ENCODE peak calls at places on chromosomes 6 and 20, in five cellular contexts. P is hepatocyte, R is PC-3, K is Karpas-422, Z is fibroblast of lung. W is an unnamed sample.

GRCh38 chr6:133512410-133513016 is 271.4 kb downstream of the EYA4 start:
- DNase-seq in P (peak), R (peak), K (peak), Z (peak), W (peak)

GRCh38 chr20:61719691-61720347 is 345.9 kb downstream of the TAF4 start:
- DNase-seq in P (no peak), R (no peak), K (no peak), Z (peak), W (no peak)

GRCh38 chr20:23651117-23651516 is 13.4 kb upstream of the CST3 start:
- DNase-seq in P (no peak), R (no peak), K (no peak), Z (no peak), W (no peak)

GRCh38 chr6:52420668-52421358 is 671 bp downstream of the EFHC1 start:
- DNase-seq in P (peak), R (peak), K (no peak), Z (peak), W (peak)

GRCh38 chr6:6320901-6321300 is 439 bp upstream of the F13A1 start:
- DNase-seq in P (no peak), R (peak), K (no peak), Z (no peak), W (peak)

GRCh38 chr6:36724514-36725385 is 27.1 kb downstream of the RAB44 start:
- DNase-seq in P (peak), R (peak), K (peak), Z (peak), W (peak)

GRCh38 chr6:83193747-83194582 is 808 bp downstream of the RWDD2A start:
- DNase-seq in P (peak), R (peak), K (no peak), Z (peak), W (peak)

GRCh38 chr6:64325093-64325492 is 689.5 kb downstream of the PHF3 start:
- DNase-seq in P (no peak), R (no peak), K (no peak), Z (no peak), W (no peak)

GRCh38 chr6:149855040-149855654 is 9.0 kb downstream of the LRP11 start:
- DNase-seq in P (peak), R (peak), K (no peak), Z (peak), W (peak)

GRCh38 chr6:124758663-124759062 is 203.6 kb upstream of the RNF217 start:
- DNase-seq in P (no peak), R (no peak), K (no peak), Z (no peak), W (no peak)

GRCh38 chr20:4244700-4245485 is 229.5 kb upstream of the RNF24 start:
- DNase-seq in P (peak), R (no peak), K (no peak), Z (peak), W (no peak)

GRCh38 chr6:170160031-170160627 is 130.7 kb downstream of the DLL1 start:
- DNase-seq in P (no peak), R (no peak), K (peak), Z (no peak), W (no peak)

GRCh38 chr6:132648356-132648755 is 10.6 kb downstream of the TAAR1 start:
- DNase-seq in P (no peak), R (peak), K (no peak), Z (peak), W (peak)

GRCh38 chr6:85464260-85464644 is 14.4 kb downstream of the NT5E start:
- DNase-seq in P (no peak), R (peak), K (no peak), Z (peak), W (peak)

GRCh38 chr6:155330133-155330734 is 15.9 kb upstream of the TFB1M start:
- DNase-seq in P (no peak), R (no peak), K (no peak), Z (no peak), W (no peak)

GRCh38 chr6:145898376-145898775 is 65.8 kb downstream of the SHPRH start:
- DNase-seq in P (no peak), R (peak), K (no peak), Z (no peak), W (no peak)

GRCh38 chr6:44133003-44133931 is 5.9 kb downstream of the TMEM63B start:
- DNase-seq in P (peak), R (peak), K (no peak), Z (peak), W (peak)

GRCh38 chr20:13469262-13469661 is 169.5 kb downstream of the TASP1 start:
- DNase-seq in P (no peak), R (no peak), K (no peak), Z (no peak), W (peak)

GRCh38 chr20:57869951-57870315 is 160.1 kb upstream of the PMEPA1 start:
- DNase-seq in P (no peak), R (no peak), K (no peak), Z (no peak), W (no peak)

GRCh38 chr6:115838763-115839401 is 221.8 kb downstream of the FRK start:
- DNase-seq in P (peak), R (peak), K (peak), Z (peak), W (peak)

GRCh38 chr20:62354811-62355341 is 12.2 kb downstream of the LAMA5 start:
- DNase-seq in P (no peak), R (no peak), K (no peak), Z (no peak), W (no peak)

DNA sequence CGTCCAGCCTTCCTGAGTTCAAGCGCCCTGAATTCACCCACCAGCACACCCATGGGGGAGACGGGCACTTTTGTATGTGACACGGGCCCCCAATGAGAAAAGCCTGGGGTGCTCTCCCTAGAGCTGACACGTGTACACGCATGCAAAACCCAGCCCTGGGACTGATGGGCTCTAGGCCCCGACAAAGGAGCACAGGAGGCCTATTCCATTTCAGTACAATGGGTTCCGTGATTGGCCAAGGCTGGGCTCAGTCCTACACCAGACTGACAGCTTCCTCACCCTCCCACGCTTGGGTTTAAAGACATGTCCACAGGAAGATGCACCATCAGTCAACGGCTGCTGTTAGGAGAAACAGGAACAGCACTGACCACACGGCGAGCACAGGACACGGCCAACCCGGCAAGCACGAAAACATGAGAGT is 8.8 kb downstream of the ZBTB46 start:
- DNase-seq in P (no peak), R (no peak), K (no peak), Z (no peak), W (no peak)
- H2AFZ ChIP-seq in P (no peak), R (no peak), K (no peak), Z (no peak), W (no peak)

GRCh38 chr20:40864470-40864869 is 164.2 kb upstream of the TOP1 start:
- DNase-seq in P (no peak), R (no peak), K (no peak), Z (no peak), W (no peak)

GRCh38 chr20:40866056-40866455 is 162.6 kb upstream of the TOP1 start:
- DNase-seq in P (no peak), R (no peak), K (no peak), Z (no peak), W (no peak)

GRCh38 chr20:40868568-40869223 is 159.9 kb upstream of the TOP1 start:
- DNase-seq in P (peak), R (no peak), K (no peak), Z (peak), W (peak)

GRCh38 chr20:40865095-40865494 is 163.5 kb upstream of the TOP1 start:
- DNase-seq in P (no peak), R (no peak), K (no peak), Z (no peak), W (no peak)

DNA sequence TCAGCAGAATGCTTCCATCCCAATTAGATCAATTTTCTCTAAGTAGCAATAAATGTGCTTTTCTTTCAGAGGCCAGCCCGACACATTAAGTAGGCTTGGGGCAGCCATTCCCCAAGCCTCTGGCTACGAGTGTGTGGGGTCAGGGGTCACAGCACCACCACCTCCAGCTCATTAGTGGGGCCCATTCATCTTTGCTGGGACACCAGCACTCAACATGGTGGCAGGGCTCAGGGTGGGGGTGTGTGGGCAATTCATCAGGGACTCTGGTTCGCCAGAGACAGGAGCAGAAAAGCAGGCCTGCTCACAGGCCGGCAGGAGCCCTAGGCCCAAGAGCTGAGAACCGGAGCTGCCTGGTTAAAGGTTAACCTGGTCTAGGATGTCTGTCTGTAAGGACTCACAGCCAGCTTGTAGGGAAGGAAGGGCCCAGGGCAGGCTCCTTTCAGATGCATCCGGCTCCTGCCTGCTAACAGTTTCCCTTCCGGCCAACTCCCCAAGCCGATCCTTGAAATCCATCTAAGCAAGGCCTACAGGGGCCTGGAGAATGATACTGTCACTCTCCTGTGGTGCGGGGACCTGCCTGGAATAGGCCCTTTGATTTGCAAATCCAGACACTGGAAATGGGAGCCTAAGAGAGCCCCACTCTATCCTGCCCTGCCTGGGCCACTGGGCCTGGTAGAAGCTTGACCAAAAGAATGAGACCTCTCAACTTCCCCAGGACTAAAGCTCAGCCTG is 159.0 kb upstream of the TOP1 start:
- DNase-seq in P (no peak), R (no peak), K (no peak), Z (no peak), W (no peak)
- H2AFZ ChIP-seq in P (no peak), R (no peak), K (no peak), Z (no peak), W (no peak)

DNA sequence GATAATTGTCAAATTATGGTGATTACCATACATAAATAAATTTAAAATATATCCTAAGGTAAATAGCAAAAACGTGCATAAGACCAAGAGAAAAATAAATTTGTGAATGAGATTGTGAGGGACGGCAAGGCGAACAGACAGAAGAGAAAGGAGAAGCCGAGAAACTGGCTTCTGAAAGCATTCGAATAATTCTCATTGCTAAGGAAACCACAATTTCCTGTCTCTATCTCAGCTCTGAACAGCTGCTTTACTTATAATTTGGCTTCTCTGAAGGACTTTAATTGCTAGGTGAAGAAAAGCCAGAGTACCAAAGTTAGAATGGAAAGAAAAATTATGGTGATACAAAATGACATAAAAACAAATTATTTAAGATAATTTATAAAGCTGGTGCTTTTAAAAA is 79.0 kb upstream of the RGS17 start:
- DNase-seq in P (no peak), R (no peak), K (no peak), Z (peak), W (peak)
- H2AFZ ChIP-seq in P (no peak), R (no peak), K (no peak), Z (no peak), W (no peak)

DNA sequence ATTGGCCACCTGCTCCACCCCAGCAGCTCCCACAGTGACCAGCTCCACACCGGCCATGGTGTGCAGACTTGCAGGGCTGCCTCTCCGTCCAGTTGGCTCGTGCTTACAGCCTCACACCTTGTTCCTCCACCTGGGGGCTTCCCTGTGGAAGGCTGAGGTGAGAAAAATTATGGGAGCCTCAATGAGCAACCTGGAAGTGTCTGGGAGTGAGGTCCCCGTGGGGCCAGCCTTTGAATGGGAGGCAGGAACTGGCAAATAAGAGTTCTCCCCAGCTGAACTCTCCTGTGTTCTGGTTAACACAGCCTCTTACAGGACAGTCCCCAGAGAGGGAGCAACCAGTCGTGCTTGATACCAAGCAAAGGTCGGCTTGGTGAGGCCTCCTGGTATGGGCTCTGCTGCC is 3.8 kb upstream of the PFDN4 start:
- DNase-seq in P (no peak), R (no peak), K (no peak), Z (no peak), W (no peak)
- H2AFZ ChIP-seq in P (no peak), R (no peak), K (no peak), Z (no peak), W (no peak)

DNA sequence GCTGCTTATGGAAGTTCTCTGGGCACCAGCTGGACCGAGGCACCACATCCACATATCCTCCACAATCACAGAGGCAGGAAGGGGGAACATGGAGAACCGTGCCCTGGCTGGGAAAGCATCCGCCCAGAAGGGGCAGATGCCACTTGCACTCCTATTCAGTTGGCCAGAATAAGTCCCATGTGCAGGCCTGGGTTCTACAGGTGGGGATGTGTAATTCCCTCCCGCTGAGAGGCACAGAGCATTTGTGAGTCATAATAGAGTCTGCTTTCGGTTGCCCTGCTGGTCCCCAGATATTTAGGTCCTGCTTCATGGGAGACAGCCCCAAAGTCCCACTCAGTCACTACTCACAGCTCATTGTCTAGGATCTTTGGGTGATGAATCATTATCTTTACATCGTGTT is 104.0 kb downstream of the PHACTR3 start:
- DNase-seq in P (no peak), R (no peak), K (no peak), Z (no peak), W (no peak)
- H2AFZ ChIP-seq in P (no peak), R (no peak), K (no peak), Z (no peak), W (no peak)